ENCODE peak calls at places on chromosome 9, in five cellular contexts. O is PC-3, S is OCI-LY7, K is hepatocyte, V is brain microvascular endothelial cell. N is an unnamed sample.

GRCh38 chr9:37961346-37961745 is 57.4 kb upstream of the SLC25A51 start:
- DNase-seq in O (no peak), S (no peak), K (no peak), V (no peak), N (no peak)

GRCh38 chr9:33225319-33226152 is 14.4 kb upstream of the SPINK4 start:
- DNase-seq in O (peak; percentile 85), S (peak; percentile 80), K (peak; percentile 81), V (peak; percentile 63), N (peak; percentile 80)

GRCh38 chr9:37464426-37465248 is 613 bp downstream of the ZBTB5 start:
- DNase-seq in O (peak; percentile 42), S (peak; percentile 60), K (peak; percentile 91), V (peak; percentile 60), N (peak; percentile 72)

GRCh38 chr9:109903515-109904138 is 123.6 kb downstream of the PALM2AKAP2 start:
- DNase-seq in O (peak; percentile 78), S (peak; percentile 92), K (peak; percentile 87), V (peak; percentile 64), N (peak; percentile 70)

GRCh38 chr9:116395409-116396037 is 241.9 kb downstream of the PAPPA start:
- DNase-seq in O (no peak), S (peak; percentile 7), K (no peak), V (no peak), N (no peak)

GRCh38 chr9:92986175-92987110 is 39.1 kb downstream of the FGD3 start:
- DNase-seq in O (no peak), S (peak; percentile 48), K (no peak), V (no peak), N (no peak)

GRCh38 chr9:114553202-114553601 is 34.4 kb upstream of the ATP6V1G1 start:
- DNase-seq in O (no peak), S (no peak), K (no peak), V (no peak), N (no peak)

GRCh38 chr9:37105169-37105750 is 15.1 kb upstream of the ZCCHC7 start:
- DNase-seq in O (no peak), S (no peak), K (no peak), V (no peak), N (no peak)

GRCh38 chr9:85212887-85213286 is 528.9 kb downstream of the AGTPBP1 start:
- DNase-seq in O (no peak), S (no peak), K (no peak), V (peak; percentile 90), N (no peak)

GRCh38 chr9:95880011-95880690 is 4.7 kb downstream of the ERCC6L2 start:
- DNase-seq in O (peak; percentile 62), S (no peak), K (peak; percentile 24), V (peak; percentile 74), N (no peak)

GRCh38 chr9:95822583-95823431 is 52.7 kb upstream of the ERCC6L2 start:
- DNase-seq in O (peak; percentile 89), S (no peak), K (peak; percentile 54), V (peak; percentile 89), N (no peak)

GRCh38 chr9:2024888-2025781 is 10.0 kb downstream of the SMARCA2 start:
- DNase-seq in O (no peak), S (no peak), K (no peak), V (no peak), N (no peak)

GRCh38 chr9:22049411-22049810 is 40.3 kb upstream of the CDKN2B start:
- DNase-seq in O (peak; percentile 34), S (no peak), K (no peak), V (peak; percentile 13), N (no peak)

GRCh38 chr9:93254806-93255519 is 71.0 kb downstream of the WNK2 start:
- DNase-seq in O (no peak), S (no peak), K (no peak), V (no peak), N (peak; percentile 14)

GRCh38 chr9:96450613-96451544 is 910 bp downstream of the HABP4 start:
- DNase-seq in O (peak; percentile 48), S (peak; percentile 25), K (peak; percentile 57), V (peak; percentile 36), N (peak; percentile 34)

GRCh38 chr9:113922160-113922559 is 46.1 kb downstream of the ZNF618 start:
- DNase-seq in O (no peak), S (no peak), K (no peak), V (no peak), N (no peak)

GRCh38 chr9:3514786-3515185 is 11.0 kb downstream of the RFX3 start:
- DNase-seq in O (no peak), S (no peak), K (no peak), V (no peak), N (no peak)

GRCh38 chr9:102551346-102551745 is 443.8 kb upstream of the CYLC2 start:
- DNase-seq in O (no peak), S (no peak), K (no peak), V (no peak), N (no peak)

GRCh38 chr9:19379283-19379682 is 753 bp downstream of the RPS6 start:
- DNase-seq in O (no peak), S (no peak), K (no peak), V (no peak), N (no peak)

GRCh38 chr9:79026311-79026710 is 545.5 kb upstream of the TLE4 start:
- DNase-seq in O (no peak), S (no peak), K (no peak), V (no peak), N (no peak)

GRCh38 chr9:113673726-113674125 is 202.4 kb upstream of the ZNF618 start:
- DNase-seq in O (no peak), S (no peak), K (no peak), V (no peak), N (no peak)

GRCh38 chr9:6049798-6050197 is 34.4 kb upstream of the RANBP6 start:
- DNase-seq in O (peak; percentile 55), S (peak; percentile 53), K (no peak), V (no peak), N (no peak)
- TF ChIP-seq CTCF in O (peak; percentile 71), S (peak; percentile 76), K (peak; percentile 12), V (peak; percentile 52), N (no peak)

DNA sequence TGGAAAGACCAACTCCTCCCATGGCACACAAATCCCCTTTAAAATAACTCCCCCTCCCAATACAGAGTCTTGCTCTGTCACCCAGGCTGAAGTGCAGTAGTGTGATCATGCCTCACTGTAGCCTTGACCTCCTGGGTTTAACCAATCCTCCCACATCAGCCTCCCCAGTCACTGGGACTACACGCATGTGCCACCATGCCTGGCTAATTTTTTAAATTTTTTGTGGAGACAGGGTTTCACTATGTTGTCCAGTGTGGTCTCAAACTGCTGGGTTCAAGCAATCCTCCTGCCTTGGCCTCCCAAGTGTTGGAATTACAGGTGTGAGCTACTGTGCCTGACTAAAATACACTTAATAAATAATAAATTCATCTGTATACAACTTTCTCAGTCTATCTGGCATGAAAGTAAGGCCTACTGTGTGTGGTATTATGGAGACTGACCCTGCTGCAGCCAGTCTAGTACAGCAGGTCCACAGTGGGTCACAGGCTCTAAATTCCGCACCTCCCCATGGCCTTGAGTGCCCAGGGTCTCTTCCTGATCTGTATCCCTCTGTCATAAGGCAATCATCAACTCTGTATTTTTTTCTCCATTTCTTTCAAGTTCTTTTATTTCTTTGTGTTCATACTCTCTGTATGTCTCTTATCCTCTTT is 169.4 kb downstream of the MAPKAP1 start:
- DNase-seq in O (no peak), S (no peak), K (no peak), V (no peak), N (no peak)
- H3K27ac ChIP-seq in O (peak overlapping the region; percentile 85), S (no peak overlapping the region), K (peak overlapping the region; percentile 47), V (peak overlapping the region; percentile 75), N (no peak overlapping the region)

GRCh38 chr9:107485451-107486043 is 4.0 kb downstream of the KLF4 start:
- DNase-seq in O (no peak), S (no peak), K (no peak), V (no peak), N (no peak)

GRCh38 chr9:107481035-107481434 is 8.5 kb downstream of the KLF4 start:
- DNase-seq in O (peak; percentile 38), S (no peak), K (no peak), V (no peak), N (no peak)

GRCh38 chr9:107483666-107484065 is 5.9 kb downstream of the KLF4 start:
- DNase-seq in O (no peak), S (no peak), K (no peak), V (no peak), N (no peak)

GRCh38 chr9:107486674-107487520 is 2.7 kb downstream of the KLF4 start:
- DNase-seq in O (peak; percentile 10), S (no peak), K (no peak), V (no peak), N (no peak)

DNA sequence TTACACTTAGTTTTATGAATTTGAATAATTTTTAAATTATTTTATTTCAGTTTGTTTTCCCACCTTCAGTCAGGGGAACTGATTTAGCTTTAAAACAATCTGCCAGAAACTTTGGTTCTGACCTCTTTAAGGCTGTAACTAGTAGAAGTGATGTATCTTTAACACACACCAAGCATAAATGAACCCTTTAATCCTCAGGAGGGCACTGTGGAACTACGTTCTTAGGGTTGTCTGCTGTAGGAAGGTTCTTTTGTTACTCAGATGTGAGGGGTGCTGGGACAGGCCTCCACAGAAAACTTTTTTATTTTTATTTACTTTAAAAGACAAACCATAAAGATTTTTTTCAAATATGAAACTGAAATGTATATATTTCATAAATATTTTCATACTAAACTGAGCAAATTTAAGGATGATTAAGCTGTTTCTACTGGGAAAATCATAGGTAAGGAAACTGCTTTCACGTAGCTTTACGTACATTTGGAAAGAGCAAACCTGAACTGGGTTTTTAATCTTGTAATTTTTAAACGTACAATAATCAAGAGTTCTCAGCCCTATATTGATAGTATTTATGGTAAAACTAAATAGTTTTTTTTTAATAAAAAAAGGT is 5.3 kb downstream of the KLF4 start:
- DNase-seq in O (peak; percentile 74), S (peak; percentile 21), K (peak; percentile 77), V (peak; percentile 71), N (no peak)
- H3K4me3 ChIP-seq in O (no peak overlapping the region), S (no peak overlapping the region), K (no peak overlapping the region), V (no peak overlapping the region), N (no peak overlapping the region)

GRCh38 chr9:133349965-133350624 is 2.1 kb downstream of the RPL7A start:
- DNase-seq in O (no peak), S (no peak), K (no peak), V (no peak), N (no peak)

GRCh38 chr9:133346021-133346713 is 1.8 kb downstream of the MED22 start:
- DNase-seq in O (no peak), S (no peak), K (no peak), V (no peak), N (no peak)

GRCh38 chr9:133347515-133347984 is 381 bp downstream of the MED22 start:
- DNase-seq in O (peak; percentile 18), S (peak; percentile 62), K (peak; percentile 69), V (no peak), N (no peak)

GRCh38 chr9:133348763-133349573 is 950 bp downstream of the RPL7A start:
- DNase-seq in O (no peak), S (peak; percentile 29), K (no peak), V (no peak), N (no peak)

DNA sequence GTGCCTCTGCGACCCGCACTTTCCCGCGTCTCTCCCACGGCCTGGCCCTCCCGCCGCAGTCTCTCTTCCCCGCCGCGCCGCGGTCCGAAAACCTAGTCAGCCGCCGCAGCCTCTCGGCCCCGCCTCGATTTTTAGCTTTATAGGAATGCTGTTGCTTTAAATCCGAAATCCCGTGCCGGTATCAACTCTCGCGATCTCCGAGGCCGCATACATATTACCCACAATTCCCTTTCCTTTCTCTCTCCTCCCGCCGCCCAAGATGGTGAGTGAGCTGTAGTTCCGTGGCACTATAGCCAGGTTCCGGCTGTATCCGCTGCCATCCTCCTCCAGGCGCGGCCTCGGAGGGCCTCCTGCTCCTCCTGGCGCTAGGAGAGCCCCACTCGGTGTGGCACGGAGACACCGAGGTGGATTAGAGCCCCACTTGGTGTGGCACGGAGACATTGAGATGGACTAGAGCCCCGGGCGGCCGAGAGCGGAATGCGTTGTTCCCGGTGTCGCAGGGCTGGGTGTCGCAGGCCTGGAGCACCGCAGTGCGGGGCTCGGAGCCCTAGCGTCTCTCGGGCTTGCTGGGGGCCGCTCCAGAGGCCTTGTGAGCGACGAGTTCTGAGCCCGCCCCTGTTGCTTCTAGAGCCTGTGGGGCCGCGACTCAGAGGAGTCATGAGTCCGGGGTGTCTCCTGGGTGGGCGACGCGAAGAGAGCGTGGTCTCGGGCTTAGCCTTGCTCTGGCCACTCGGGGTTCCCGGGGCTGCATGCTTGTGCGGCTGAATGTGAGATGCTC is at the start of the genes MED22 and RPL7A:
- DNase-seq in O (peak; percentile 91), S (peak; percentile 96), K (peak; percentile 97), V (peak; percentile 98), N (peak; percentile 90)
- TF ChIP-seq CTCF in O (no peak), S (no peak), K (no peak), V (no peak), N (peak; percentile 12)